ENCODE peak calls at places on chromosomes 5 and 9, in nine cellular contexts. D is choroid plexus epithelial cell; G is lung; W is colonic mucosa; F is CMK; K is naive thymus-derived CD4-positive, alpha-beta T cell; L is AG08396; A is central memory CD4-positive, alpha-beta T cell; S is RWPE1. X is an unnamed sample.

GRCh38 chr9:91914404-91914803 is 35.6 kb downstream of the ROR2 start:
- DNase-seq in S (peak), A (no peak), F (no peak), K (no peak), D (no peak), G (no peak), L (no peak), W (no peak), X (no peak)

GRCh38 chr9:81686614-81687520 is 2.5 kb downstream of the TLE1 start:
- DNase-seq in K (peak), L (peak), S (peak), G (peak), F (no peak), A (no peak), D (peak), W (peak), X (no peak)

GRCh38 chr9:77562021-77562748 is 85.9 kb downstream of the GNA14 start:
- DNase-seq in D (no peak), S (no peak), F (no peak), W (no peak), L (no peak), G (no peak), A (no peak), K (no peak), X (no peak)

GRCh38 chr5:106476630-106477029 is 1194.1 kb downstream of the EFNA5 start:
- DNase-seq in A (no peak), K (no peak), S (no peak), G (no peak), L (no peak), D (no peak), W (no peak), F (no peak), X (no peak)

GRCh38 chr5:937151-937924 is 44.7 kb downstream of the TRIP13 start:
- DNase-seq in G (no peak), D (no peak), A (no peak), W (no peak), L (no peak), S (no peak), K (no peak), F (no peak), X (no peak)

GRCh38 chr5:1299961-1300360 is 5.1 kb upstream of the TERT start:
- DNase-seq in W (no peak), A (no peak), L (no peak), S (no peak), D (no peak), K (no peak), F (no peak), G (no peak), X (no peak)

GRCh38 chr5:73883646-73884045 is 257.6 kb downstream of the ARHGEF28 start:
- DNase-seq in G (no peak), K (no peak), W (no peak), F (no peak), S (no peak), L (no peak), A (no peak), D (peak), X (no peak)

GRCh38 chr9:70963554-70963953 is 157.9 kb downstream of the TRPM3 start:
- DNase-seq in S (no peak), F (no peak), A (no peak), G (no peak), L (no peak), K (no peak), D (no peak), W (no peak), X (no peak)

GRCh38 chr9:4084440-4084818 is 215.4 kb downstream of the GLIS3 start:
- DNase-seq in D (peak), W (no peak), K (no peak), S (no peak), F (no peak), G (no peak), A (no peak), L (peak), X (no peak)

GRCh38 chr5:116013931-116014330 is 18.3 kb upstream of the ARL14EPL start:
- DNase-seq in F (no peak), S (no peak), G (no peak), D (no peak), L (no peak), W (no peak), K (no peak), A (no peak), X (no peak)

GRCh38 chr9:72271617-72272478 is 93.2 kb downstream of the ZFAND5 start:
- DNase-seq in A (peak), W (peak), S (peak), F (no peak), G (peak), K (no peak), D (peak), L (peak), X (peak)

GRCh38 chr5:16721151-16722102 is 104.6 kb upstream of the RETREG1 start:
- DNase-seq in K (no peak), D (peak), G (no peak), W (no peak), A (no peak), F (no peak), L (no peak), S (no peak), X (no peak)

GRCh38 chr9:14455243-14455642 is 141.3 kb upstream of the NFIB start:
- DNase-seq in A (no peak), F (no peak), L (no peak), D (no peak), K (no peak), G (no peak), W (no peak), S (no peak), X (no peak)

GRCh38 chr5:151104795-151105194 is 24.0 kb upstream of the TNIP1 start:
- DNase-seq in F (no peak), S (no peak), G (peak), L (peak), A (no peak), W (peak), K (no peak), D (peak), X (no peak)